ENCODE peak calls at places on chromosomes 13 and 19, in six cellular contexts. K is mucosa of descending colon, G is psoas muscle, R is activated B cell treated with CpG ODN at 0.5 μM for 24 hours, W is endothelial cell, Q is choroid plexus epithelial cell. V is an unnamed sample.

GRCh38 chr13:73677041-73677589 is 457.1 kb downstream of the KLF12 start:
- DNase-seq in R (no peak), G (no peak), W (no peak), K (no peak), Q (peak; percentile 75), V (no peak)

GRCh38 chr13:49649244-49649962 is 21.1 kb downstream of the ARL11 start:
- DNase-seq in Q (peak; percentile 68), K (no peak), W (no peak), R (no peak), G (no peak), V (no peak)

GRCh38 chr19:17385878-17386611 is 8.0 kb downstream of the CCDC194 start:
- DNase-seq in K (peak; percentile 75), G (peak; percentile 66), W (peak; percentile 84), Q (peak; percentile 65), R (peak; percentile 61), V (peak; percentile 67)

GRCh38 chr13:50921706-50922105 is 12.1 kb downstream of the RNASEH2B start:
- DNase-seq in G (no peak), Q (no peak), W (no peak), K (no peak), R (no peak), V (no peak)

GRCh38 chr13:98977568-98978270 is at the start of gene DOCK9:
- DNase-seq in G (peak; percentile 59), K (peak; percentile 53), R (no peak), W (peak; percentile 61), Q (peak; percentile 81), V (peak; percentile 73)

GRCh38 chr19:17450264-17451075 is 2.0 kb upstream of the TMEM221 start:
- DNase-seq in K (no peak), G (no peak), R (no peak), W (no peak), Q (no peak), V (no peak)

GRCh38 chr19:47284324-47284899 is 9.7 kb downstream of the INAFM1 start:
- DNase-seq in G (no peak), Q (peak; percentile 78), R (no peak), K (no peak), W (peak; percentile 69), V (peak; percentile 55)

GRCh38 chr19:36528921-36529518 is 949 bp upstream of the ZNF260 start:
- DNase-seq in W (peak; percentile 3), Q (no peak), R (no peak), K (peak; percentile 25), G (no peak), V (no peak)

GRCh38 chr13:75136151-75136550 is 345.8 kb downstream of the TBC1D4 start:
- DNase-seq in Q (peak; percentile 15), G (no peak), K (no peak), R (no peak), W (no peak), V (no peak)

GRCh38 chr19:40279120-40279551 is 6.0 kb downstream of the AKT2 start:
- DNase-seq in G (peak; percentile 72), R (no peak), Q (peak; percentile 87), K (peak; percentile 62), W (no peak), V (peak; percentile 79)

GRCh38 chr19:49591731-49592485 is 926 bp downstream of the PRR12 start:
- DNase-seq in G (peak; percentile 40), W (peak; percentile 40), R (peak; percentile 49), Q (peak; percentile 37), K (peak; percentile 75), V (peak; percentile 46)

GRCh38 chr19:18635831-18636182 is 1.0 kb upstream of the KLHL26 start:
- DNase-seq in Q (no peak), R (no peak), G (no peak), W (no peak), K (no peak), V (no peak)

GRCh38 chr19:33438016-33438671 is 64.6 kb downstream of the CEBPG start:
- DNase-seq in G (no peak), K (peak; percentile 17), W (peak; percentile 31), R (no peak), Q (peak; percentile 22), V (peak; percentile 44)

GRCh38 chr13:31437975-31438374 is 238.2 kb downstream of the B3GLCT start:
- DNase-seq in G (no peak), Q (no peak), R (no peak), K (no peak), W (no peak), V (no peak)

GRCh38 chr13:109730832-109731335 is 55.5 kb downstream of the IRS2 start:
- DNase-seq in G (no peak), W (no peak), Q (no peak), K (no peak), R (no peak), V (no peak)

GRCh38 chr19:49056101-49056901 is 1.2 kb downstream of the CGB7 start:
- DNase-seq in R (peak; percentile 72), K (peak; percentile 77), G (peak; percentile 66), W (peak; percentile 64), Q (peak; percentile 37), V (peak; percentile 43)

GRCh38 chr13:105063676-105064075 is 1471.8 kb downstream of the EFNB2 start:
- DNase-seq in W (no peak), R (no peak), K (no peak), Q (no peak), G (no peak), V (no peak)

GRCh38 chr19:19111138-19111835 is 27.0 kb downstream of the TMEM161A start:
- DNase-seq in G (no peak), R (no peak), W (no peak), K (peak; percentile 37), Q (no peak), V (no peak)

GRCh38 chr13:83722443-83722842 is 159.8 kb downstream of the SLITRK1 start:
- DNase-seq in G (no peak), R (no peak), K (no peak), W (no peak), Q (no peak), V (no peak)

DNA sequence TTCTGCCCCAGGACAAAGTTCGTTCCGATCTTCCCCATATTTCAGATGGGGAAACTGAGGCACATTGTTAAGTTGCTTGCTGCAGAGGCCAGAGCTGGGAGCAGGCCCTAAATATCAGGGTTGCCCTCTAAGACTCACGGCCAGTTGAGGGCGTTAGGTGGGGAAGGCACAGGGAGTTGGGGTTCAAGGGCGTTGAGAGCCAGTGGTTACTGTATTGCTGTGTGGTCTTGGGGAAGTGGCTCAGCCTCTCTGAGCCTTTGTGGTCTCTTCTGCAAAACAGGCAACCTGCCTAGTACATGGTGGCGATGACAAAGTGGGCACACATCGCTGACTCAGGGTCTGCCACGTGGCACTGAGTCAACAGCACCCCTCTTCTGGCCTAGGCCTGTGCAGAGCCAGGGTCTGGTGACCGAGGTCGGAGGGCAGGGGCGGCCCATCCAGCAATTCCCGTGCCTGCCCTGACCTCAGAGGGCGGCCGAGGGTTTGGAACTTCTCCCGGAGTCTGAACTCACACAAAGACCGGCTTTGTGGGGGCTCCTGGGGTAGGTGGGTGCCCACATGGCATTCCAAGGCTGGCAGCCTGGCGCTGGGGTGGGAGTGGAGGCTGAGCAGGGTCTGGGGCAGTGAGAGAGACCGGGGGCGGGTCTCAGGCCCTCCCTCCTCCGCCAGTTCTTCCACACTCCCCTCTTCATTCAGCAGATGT is 10.2 kb downstream of the TNFAIP8L1 start:
- DNase-seq in R (no peak), W (no peak), K (no peak), G (no peak), Q (no peak), V (no peak)
- TF ChIP-seq CTCF in R (no peak), W (no peak), K (no peak), G (no peak), Q (no peak), V (no peak)

DNA sequence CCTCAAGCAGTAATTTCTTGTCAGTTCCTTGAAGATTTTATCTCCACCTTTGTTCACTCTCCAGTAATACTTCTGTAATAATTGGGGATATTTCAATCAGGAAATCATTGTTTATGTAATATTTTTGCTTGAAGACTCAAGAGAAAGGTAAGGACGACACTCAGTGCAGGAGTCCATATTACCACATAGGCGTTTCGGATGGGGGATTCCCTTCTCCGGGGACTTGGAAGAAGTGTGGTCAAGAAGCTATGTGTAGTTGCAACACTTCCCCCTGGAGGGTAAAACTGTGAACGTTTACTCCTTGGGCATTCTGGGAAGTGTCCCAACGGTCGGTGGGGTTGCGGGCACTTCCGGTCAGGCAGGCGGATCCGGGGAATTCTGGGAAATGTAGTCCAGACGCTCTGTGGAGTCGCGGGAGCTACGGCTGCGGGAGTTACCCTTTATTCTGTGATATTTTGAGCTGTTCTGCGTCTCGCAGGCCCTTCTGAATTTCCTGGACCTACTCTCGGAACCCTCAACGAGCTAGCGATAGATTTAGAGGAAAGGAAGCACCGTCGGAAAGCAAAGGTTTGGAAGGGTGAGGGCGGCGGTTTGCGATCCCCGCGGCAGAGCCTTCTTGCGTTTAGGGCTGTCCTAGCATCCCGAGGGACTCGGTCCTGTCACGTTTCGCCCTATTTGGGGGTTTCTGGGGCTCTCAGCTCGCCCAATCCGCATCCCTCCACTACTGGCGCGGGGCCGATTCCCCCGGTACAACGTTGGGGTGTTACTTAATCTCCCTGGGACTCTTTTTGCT is at the start of gene ZNF221:
- DNase-seq in W (peak; percentile 86), K (peak; percentile 86), Q (peak; percentile 99), R (peak; percentile 52), G (peak; percentile 89), V (peak; percentile 85)
- TF ChIP-seq CTCF in W (no peak), K (peak; percentile 18), Q (peak; percentile 47), R (no peak), G (peak; percentile 41), V (peak; percentile 56)

DNA sequence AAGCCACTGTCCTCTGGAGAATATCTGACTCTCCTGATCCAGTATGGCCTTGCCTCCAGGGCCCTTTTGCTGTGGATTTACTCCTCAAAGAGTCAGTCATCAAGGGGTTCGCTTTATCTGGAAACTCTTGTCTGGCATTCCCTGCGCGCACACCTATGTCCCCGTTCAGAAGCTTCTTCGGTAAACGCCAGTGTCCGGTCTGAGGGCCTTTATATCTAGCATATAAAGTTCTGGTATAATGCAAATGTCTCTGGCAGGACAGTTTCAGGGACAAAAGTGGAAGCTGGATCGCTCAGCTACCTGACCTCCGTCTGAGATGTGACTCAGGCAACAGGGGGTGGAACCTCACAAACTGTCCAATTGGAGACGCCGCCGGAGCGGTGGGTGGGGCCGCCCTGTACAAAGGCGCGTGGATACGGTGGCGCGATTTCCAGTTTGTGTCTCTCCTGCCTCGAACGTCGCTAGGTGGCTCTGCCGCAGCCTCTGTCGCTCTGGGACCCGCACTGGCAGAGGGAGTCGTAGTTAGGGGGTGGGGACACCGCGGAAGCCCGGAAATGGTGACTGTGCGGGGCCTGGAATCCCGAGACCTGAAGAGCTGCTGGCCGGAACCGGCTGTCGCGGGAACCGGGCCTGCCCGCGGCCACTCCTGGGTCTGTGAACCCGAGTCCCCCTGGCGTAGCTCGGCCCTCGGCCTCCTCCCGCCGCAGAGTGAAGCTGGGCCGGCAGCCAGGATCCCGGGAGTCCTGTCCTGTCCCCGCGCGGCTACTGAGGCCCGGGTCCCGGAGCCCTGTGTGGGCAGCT is 10.6 kb upstream of the ZNF709 start:
- DNase-seq in Q (peak; percentile 75), G (peak; percentile 92), W (peak; percentile 86), K (peak; percentile 97), R (peak; percentile 82), V (peak; percentile 94)
- TF ChIP-seq CTCF in Q (peak; percentile 26), G (peak; percentile 39), W (no peak), K (peak; percentile 33), R (no peak), V (peak; percentile 49)

DNA sequence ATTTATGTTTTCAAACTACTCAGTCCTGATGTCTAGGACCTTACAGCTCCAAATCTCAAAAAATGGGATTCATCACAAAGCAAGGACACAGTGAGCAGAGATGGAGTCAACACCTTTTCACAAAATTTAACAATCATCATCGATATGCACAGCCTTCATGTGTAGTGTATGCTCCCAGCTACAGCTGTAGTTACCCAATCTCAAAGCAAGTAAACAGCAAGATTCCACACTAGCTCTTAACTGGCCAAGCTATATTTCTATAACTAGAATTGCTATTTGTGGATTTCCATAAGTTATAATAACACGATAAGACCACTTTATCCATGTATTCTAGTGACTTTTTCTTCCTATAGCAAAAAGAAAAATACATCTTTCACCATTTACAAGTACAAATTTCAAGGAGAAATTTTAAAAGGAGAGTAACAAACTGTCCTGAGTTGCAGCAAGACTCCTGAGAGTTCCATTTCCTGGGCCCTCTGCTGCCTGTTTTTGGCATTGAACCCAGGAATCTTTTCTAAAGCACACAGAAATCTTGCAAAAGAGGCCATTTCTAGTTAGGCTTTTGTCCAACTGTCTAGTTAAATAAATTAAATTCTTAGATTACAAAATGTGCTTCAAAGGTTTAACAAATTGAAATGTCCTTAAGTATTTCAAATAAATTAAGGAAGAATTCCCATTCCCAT is 460.6 kb downstream of the FGF14 start:
- DNase-seq in K (no peak), R (no peak), G (no peak), Q (peak; percentile 66), W (no peak), V (no peak)
- TF ChIP-seq CTCF in K (no peak), R (no peak), G (no peak), Q (peak; percentile 68), W (no peak), V (no peak)

V was measured in heart right ventricle.